ENCODE peak calls at places on chromosomes 2 and 18, in six cellular contexts. One of them, this sample, is unnamed.

GRCh38 chr2:161983896-161984295 is 90.1 kb downstream of the DPP4 start:
- DNase-seq in brain microvascular endothelial cell: peak; percentile 17
- DNase-seq in suprapubic skin: no peak
- DNase-seq in neural progenitor cell: no peak
- DNase-seq in left lung: no peak
- DNase-seq in A549: no peak
- DNase-seq in this sample: no peak

GRCh38 chr18:45549296-45549695 is 66.0 kb upstream of the SLC14A2 start:
- DNase-seq in suprapubic skin: no peak
- DNase-seq in brain microvascular endothelial cell: no peak
- DNase-seq in neural progenitor cell: no peak
- DNase-seq in left lung: no peak
- DNase-seq in A549: no peak
- DNase-seq in this sample: no peak

GRCh38 chr2:168884990-168885389 is 5.2 kb downstream of the SPC25 start:
- DNase-seq in suprapubic skin: no peak
- DNase-seq in neural progenitor cell: no peak
- DNase-seq in A549: no peak
- DNase-seq in brain microvascular endothelial cell: no peak
- DNase-seq in left lung: no peak
- DNase-seq in this sample: no peak

GRCh38 chr2:145777297-145777696 is 1257.4 kb upstream of the ZEB2 start:
- DNase-seq in brain microvascular endothelial cell: peak; percentile 66
- DNase-seq in left lung: no peak
- DNase-seq in suprapubic skin: no peak
- DNase-seq in A549: no peak
- DNase-seq in neural progenitor cell: no peak
- DNase-seq in this sample: no peak

GRCh38 chr2:72931280-72931910 is 14.1 kb downstream of the EMX1 start:
- DNase-seq in A549: no peak
- DNase-seq in brain microvascular endothelial cell: no peak
- DNase-seq in left lung: peak; percentile 57
- DNase-seq in suprapubic skin: peak; percentile 63
- DNase-seq in neural progenitor cell: no peak
- DNase-seq in this sample: no peak

GRCh38 chr2:26326514-26326913 is 19.4 kb upstream of the SELENOI start:
- DNase-seq in brain microvascular endothelial cell: no peak
- DNase-seq in neural progenitor cell: no peak
- DNase-seq in suprapubic skin: no peak
- DNase-seq in left lung: no peak
- DNase-seq in A549: no peak
- DNase-seq in this sample: no peak

GRCh38 chr2:48952614-48953013 is 197.1 kb upstream of the LHCGR start:
- DNase-seq in A549: no peak
- DNase-seq in left lung: no peak
- DNase-seq in brain microvascular endothelial cell: no peak
- DNase-seq in suprapubic skin: no peak
- DNase-seq in neural progenitor cell: no peak
- DNase-seq in this sample: no peak

GRCh38 chr2:174833737-174834136 is 69.5 kb upstream of the CHRNA1 start:
- DNase-seq in brain microvascular endothelial cell: no peak
- DNase-seq in neural progenitor cell: no peak
- DNase-seq in left lung: no peak
- DNase-seq in A549: no peak
- DNase-seq in suprapubic skin: no peak
- DNase-seq in this sample: no peak

GRCh38 chr2:177763532-177764265 is 308.9 kb downstream of the PDE11A start:
- DNase-seq in A549: peak; percentile 45
- DNase-seq in left lung: peak; percentile 77
- DNase-seq in brain microvascular endothelial cell: peak; percentile 58
- DNase-seq in suprapubic skin: peak; percentile 85
- DNase-seq in neural progenitor cell: peak; percentile 92
- DNase-seq in this sample: peak; percentile 51

GRCh38 chr2:212974692-212975091 is 176.7 kb downstream of the IKZF2 start:
- DNase-seq in suprapubic skin: no peak
- DNase-seq in brain microvascular endothelial cell: peak; percentile 84
- DNase-seq in left lung: no peak
- DNase-seq in neural progenitor cell: no peak
- DNase-seq in A549: no peak
- DNase-seq in this sample: no peak

GRCh38 chr2:84527137-84528129 is 11.1 kb downstream of the DNAH6 start:
- DNase-seq in brain microvascular endothelial cell: no peak
- DNase-seq in suprapubic skin: no peak
- DNase-seq in neural progenitor cell: no peak
- DNase-seq in left lung: no peak
- DNase-seq in A549: no peak
- DNase-seq in this sample: no peak

GRCh38 chr2:34242741-34243123 is 643.6 kb upstream of the FAM98A start:
- DNase-seq in neural progenitor cell: no peak
- DNase-seq in left lung: no peak
- DNase-seq in brain microvascular endothelial cell: no peak
- DNase-seq in A549: no peak
- DNase-seq in suprapubic skin: no peak
- DNase-seq in this sample: no peak

GRCh38 chr2:222827417-222827816 is 33.4 kb upstream of the ACSL3 start:
- DNase-seq in neural progenitor cell: no peak
- DNase-seq in left lung: no peak
- DNase-seq in suprapubic skin: no peak
- DNase-seq in A549: no peak
- DNase-seq in brain microvascular endothelial cell: no peak
- DNase-seq in this sample: no peak

GRCh38 chr2:224523626-224524577 is 61.3 kb downstream of the CUL3 start:
- DNase-seq in brain microvascular endothelial cell: no peak
- DNase-seq in suprapubic skin: no peak
- DNase-seq in neural progenitor cell: no peak
- DNase-seq in left lung: no peak
- DNase-seq in A549: no peak
- DNase-seq in this sample: peak; percentile 69

GRCh38 chr2:138433995-138434991 is 67.3 kb upstream of the SPOPL start:
- DNase-seq in suprapubic skin: no peak
- DNase-seq in A549: no peak
- DNase-seq in brain microvascular endothelial cell: no peak
- DNase-seq in neural progenitor cell: no peak
- DNase-seq in left lung: no peak
- DNase-seq in this sample: no peak
- H3K4me3 ChIP-seq in suprapubic skin: no peak overlapping the region
- H3K4me3 ChIP-seq in A549: no peak overlapping the region
- H3K4me3 ChIP-seq in brain microvascular endothelial cell: no peak overlapping the region
- H3K4me3 ChIP-seq in neural progenitor cell: no peak overlapping the region
- H3K4me3 ChIP-seq in left lung: no peak overlapping the region
- H3K4me3 ChIP-seq in this sample: no peak overlapping the region

DNA sequence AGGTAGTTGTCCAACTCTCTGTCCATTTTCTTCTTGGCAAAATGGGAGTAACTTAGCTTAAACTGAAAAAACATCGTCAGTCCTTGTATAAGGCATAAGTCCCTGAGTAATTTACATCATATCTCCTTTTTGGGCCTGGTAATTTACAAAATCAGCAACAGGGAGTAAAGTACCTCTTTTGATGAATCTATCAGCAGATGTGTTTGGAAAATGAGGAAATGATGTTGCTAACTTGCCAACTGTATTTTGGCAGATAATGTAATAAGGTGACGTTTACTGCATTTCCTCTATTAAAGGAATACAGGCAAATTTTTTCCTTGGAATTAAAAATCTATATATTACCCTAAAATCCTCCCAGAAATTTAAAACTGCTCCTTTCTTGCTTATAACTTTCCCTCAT is 29.2 kb downstream of the ANKRD44 start:
- DNase-seq in neural progenitor cell: no peak
- DNase-seq in suprapubic skin: no peak
- DNase-seq in A549: no peak
- DNase-seq in left lung: no peak
- DNase-seq in brain microvascular endothelial cell: no peak
- DNase-seq in this sample: no peak
- H3K4me3 ChIP-seq in neural progenitor cell: no peak overlapping the region
- H3K4me3 ChIP-seq in suprapubic skin: no peak overlapping the region
- H3K4me3 ChIP-seq in A549: no peak overlapping the region
- H3K4me3 ChIP-seq in left lung: no peak overlapping the region
- H3K4me3 ChIP-seq in brain microvascular endothelial cell: no peak overlapping the region
- H3K4me3 ChIP-seq in this sample: peak overlapping the region; percentile 9

GRCh38 chr2:66438498-66439290 is 3.8 kb downstream of the MEIS1 start:
- DNase-seq in left lung: no peak
- DNase-seq in suprapubic skin: no peak
- DNase-seq in A549: no peak
- DNase-seq in brain microvascular endothelial cell: no peak
- DNase-seq in neural progenitor cell: no peak
- DNase-seq in this sample: no peak
- H3K4me3 ChIP-seq in left lung: peak overlapping the region; percentile 56
- H3K4me3 ChIP-seq in suprapubic skin: peak overlapping the region; percentile 84
- H3K4me3 ChIP-seq in A549: no peak overlapping the region
- H3K4me3 ChIP-seq in brain microvascular endothelial cell: peak overlapping the region; percentile 76
- H3K4me3 ChIP-seq in neural progenitor cell: peak overlapping the region; percentile 61
- H3K4me3 ChIP-seq in this sample: no peak overlapping the region

GRCh38 chr2:3131636-3132326 is 245.8 kb downstream of the EIPR1 start:
- DNase-seq in suprapubic skin: peak; percentile 65
- DNase-seq in brain microvascular endothelial cell: no peak
- DNase-seq in left lung: no peak
- DNase-seq in neural progenitor cell: no peak
- DNase-seq in A549: no peak
- DNase-seq in this sample: no peak
- H3K4me3 ChIP-seq in suprapubic skin: no peak overlapping the region
- H3K4me3 ChIP-seq in brain microvascular endothelial cell: no peak overlapping the region
- H3K4me3 ChIP-seq in left lung: no peak overlapping the region
- H3K4me3 ChIP-seq in neural progenitor cell: no peak overlapping the region
- H3K4me3 ChIP-seq in A549: no peak overlapping the region
- H3K4me3 ChIP-seq in this sample: no peak overlapping the region

GRCh38 chr2:20446280-20446916 is 476 bp upstream of the RHOB start:
- DNase-seq in brain microvascular endothelial cell: peak; percentile 24
- DNase-seq in left lung: no peak
- DNase-seq in A549: no peak
- DNase-seq in suprapubic skin: peak; percentile 80
- DNase-seq in neural progenitor cell: peak; percentile 11
- DNase-seq in this sample: no peak

GRCh38 chr2:20443276-20443920 is 3.5 kb upstream of the RHOB start:
- DNase-seq in A549: no peak
- DNase-seq in brain microvascular endothelial cell: no peak
- DNase-seq in suprapubic skin: peak; percentile 72
- DNase-seq in left lung: no peak
- DNase-seq in neural progenitor cell: peak; percentile 63
- DNase-seq in this sample: peak; percentile 55

GRCh38 chr2:20444113-20444992 is 2.5 kb upstream of the RHOB start:
- DNase-seq in suprapubic skin: no peak
- DNase-seq in brain microvascular endothelial cell: peak; percentile 40
- DNase-seq in left lung: no peak
- DNase-seq in neural progenitor cell: peak; percentile 50
- DNase-seq in A549: no peak
- DNase-seq in this sample: no peak

GRCh38 chr2:20446917-20447436 is at the start of gene RHOB:
- DNase-seq in neural progenitor cell: peak; percentile 99
- DNase-seq in suprapubic skin: peak; percentile 99
- DNase-seq in A549: peak; percentile 99
- DNase-seq in brain microvascular endothelial cell: peak; percentile 98
- DNase-seq in left lung: peak; percentile 97
- DNase-seq in this sample: peak; percentile 74

GRCh38 chr2:20444993-20445910 is 1.6 kb upstream of the RHOB start:
- DNase-seq in A549: no peak
- DNase-seq in brain microvascular endothelial cell: no peak
- DNase-seq in left lung: no peak
- DNase-seq in neural progenitor cell: no peak
- DNase-seq in suprapubic skin: peak; percentile 71
- DNase-seq in this sample: no peak
- H3K4me3 ChIP-seq in A549: no peak overlapping the region
- H3K4me3 ChIP-seq in brain microvascular endothelial cell: no peak overlapping the region
- H3K4me3 ChIP-seq in left lung: no peak overlapping the region
- H3K4me3 ChIP-seq in neural progenitor cell: no peak overlapping the region
- H3K4me3 ChIP-seq in suprapubic skin: peak overlapping the region; percentile 79
- H3K4me3 ChIP-seq in this sample: no peak overlapping the region

GRCh38 chr2:236166157-236166780 is 1.9 kb downstream of the GBX2 start:
- DNase-seq in suprapubic skin: no peak
- DNase-seq in neural progenitor cell: peak; percentile 67
- DNase-seq in left lung: no peak
- DNase-seq in A549: no peak
- DNase-seq in brain microvascular endothelial cell: no peak
- DNase-seq in this sample: no peak
- H3K4me3 ChIP-seq in suprapubic skin: peak overlapping the region; percentile 48
- H3K4me3 ChIP-seq in neural progenitor cell: peak overlapping the region; percentile 49
- H3K4me3 ChIP-seq in left lung: no peak overlapping the region
- H3K4me3 ChIP-seq in A549: peak overlapping the region; percentile 73
- H3K4me3 ChIP-seq in brain microvascular endothelial cell: peak overlapping the region; percentile 57
- H3K4me3 ChIP-seq in this sample: no peak overlapping the region

GRCh38 chr18:5518899-5519371 is 24.9 kb downstream of the EPB41L3 start:
- DNase-seq in neural progenitor cell: no peak
- DNase-seq in left lung: no peak
- DNase-seq in A549: no peak
- DNase-seq in suprapubic skin: no peak
- DNase-seq in brain microvascular endothelial cell: peak; percentile 74
- DNase-seq in this sample: no peak
- H3K4me3 ChIP-seq in neural progenitor cell: no peak overlapping the region
- H3K4me3 ChIP-seq in left lung: no peak overlapping the region
- H3K4me3 ChIP-seq in A549: no peak overlapping the region
- H3K4me3 ChIP-seq in suprapubic skin: no peak overlapping the region
- H3K4me3 ChIP-seq in brain microvascular endothelial cell: no peak overlapping the region
- H3K4me3 ChIP-seq in this sample: no peak overlapping the region

GRCh38 chr2:118848381-118849225 is 1.2 kb upstream of the EN1 start:
- DNase-seq in brain microvascular endothelial cell: no peak
- DNase-seq in suprapubic skin: peak; percentile 68
- DNase-seq in left lung: no peak
- DNase-seq in neural progenitor cell: peak; percentile 56
- DNase-seq in A549: no peak
- DNase-seq in this sample: no peak
- H3K4me3 ChIP-seq in brain microvascular endothelial cell: no peak overlapping the region
- H3K4me3 ChIP-seq in suprapubic skin: peak overlapping the region; percentile 72
- H3K4me3 ChIP-seq in left lung: no peak overlapping the region
- H3K4me3 ChIP-seq in neural progenitor cell: no peak overlapping the region
- H3K4me3 ChIP-seq in A549: no peak overlapping the region
- H3K4me3 ChIP-seq in this sample: no peak overlapping the region